ENCODE peak calls at places on chromosomes 3 and 15, in six cellular contexts. Y, L, V, M, I and P are unnamed samples.

GRCh38 chr3:175692256-175692655 is 833.1 kb downstream of the NAALADL2 start:
- DNase-seq in Y (no peak), L (no peak), V (no peak), M (no peak), I (no peak), P (no peak)

GRCh38 chr3:60301142-60301541 is 950.1 kb downstream of the FHIT start:
- DNase-seq in Y (no peak), L (no peak), V (peak; percentile 87), M (no peak), I (peak; percentile 76), P (no peak)

GRCh38 chr15:29268706-29269484 is 727 bp downstream of the NSMCE3 start:
- DNase-seq in Y (no peak), L (no peak), V (peak; percentile 40), M (no peak), I (no peak), P (peak; percentile 39)

GRCh38 chr3:79263423-79263822 is 504.4 kb downstream of the ROBO1 start:
- DNase-seq in Y (no peak), L (no peak), V (peak; percentile 41), M (no peak), I (no peak), P (no peak)

GRCh38 chr15:100880139-100880896 is 687 bp downstream of the ALDH1A3 start:
- DNase-seq in Y (no peak), L (no peak), V (peak; percentile 18), M (no peak), I (no peak), P (peak; percentile 43)

GRCh38 chr3:187641319-187641976 is 28.7 kb downstream of the SST start:
- DNase-seq in Y (no peak), L (no peak), V (no peak), M (no peak), I (no peak), P (no peak)

GRCh38 chr3:187519428-187519890 is 150.7 kb downstream of the SST start:
- DNase-seq in Y (peak; percentile 38), L (no peak), V (no peak), M (no peak), I (no peak), P (no peak)

GRCh38 chr3:36631549-36631948 is 132.8 kb downstream of the DCLK3 start:
- DNase-seq in Y (no peak), L (no peak), V (no peak), M (no peak), I (no peak), P (no peak)

GRCh38 chr3:33186524-33187367 is 31.9 kb downstream of the SUSD5 start:
- DNase-seq in Y (no peak), L (no peak), V (peak; percentile 44), M (no peak), I (no peak), P (no peak)

GRCh38 chr3:120563356-120564022 is 32.6 kb upstream of the NDUFB4 start:
- DNase-seq in Y (no peak), L (no peak), V (no peak), M (no peak), I (no peak), P (no peak)

GRCh38 chr3:23236890-23237289 is 33.8 kb downstream of the UBE2E2 start:
- DNase-seq in Y (no peak), L (no peak), V (no peak), M (no peak), I (no peak), P (no peak)

GRCh38 chr3:157274644-157275137 is 114.7 kb upstream of the CCNL1 start:
- DNase-seq in Y (no peak), L (no peak), V (no peak), M (no peak), I (no peak), P (no peak)

GRCh38 chr15:83063555-83063954 is 3.5 kb downstream of the BTBD1 start:
- DNase-seq in Y (no peak), L (no peak), V (no peak), M (no peak), I (no peak), P (no peak)

GRCh38 chr15:98649621-98649995 is 1.3 kb downstream of the IGF1R start:
- DNase-seq in Y (no peak), L (no peak), V (no peak), M (peak; percentile 38), I (no peak), P (peak; percentile 60)

GRCh38 chr3:122687298-122687697 is 6.7 kb downstream of the PARP14 start:
- DNase-seq in Y (no peak), L (no peak), V (no peak), M (no peak), I (no peak), P (no peak)

GRCh38 chr15:58393196-58393790 is 38.5 kb upstream of the LIPC start:
- DNase-seq in Y (no peak), L (no peak), V (peak; percentile 54), M (no peak), I (no peak), P (no peak)

GRCh38 chr15:63843901-63844317 is 10.2 kb upstream of the HERC1 start:
- DNase-seq in Y (no peak), L (no peak), V (peak; percentile 28), M (no peak), I (no peak), P (no peak)

DNA sequence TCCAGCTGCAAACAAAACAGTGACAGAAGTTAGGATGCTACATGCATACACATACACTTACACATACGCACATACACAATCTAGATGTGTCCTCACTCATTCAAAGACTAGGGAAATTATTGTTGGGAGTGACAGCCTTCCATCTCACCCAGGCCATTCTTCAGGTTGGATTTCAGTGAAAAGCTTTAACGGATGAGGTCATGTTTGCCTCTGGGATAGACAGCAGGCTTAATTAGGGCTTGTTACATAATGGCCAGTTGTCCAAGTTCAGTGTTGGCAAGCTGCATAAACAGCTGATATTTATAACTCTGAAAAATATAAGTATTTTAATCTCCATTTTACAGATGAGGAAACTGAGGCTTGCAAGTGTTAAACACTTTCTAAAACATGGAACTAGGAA is 35.8 kb upstream of the PLOD2 start:
- DNase-seq in Y (no peak), L (no peak), V (no peak), M (no peak), I (no peak), P (no peak)
- TF ChIP-seq CTCF in Y (no peak), L (no peak), V (no peak), M (no peak), I (no peak), P (no peak)

GRCh38 chr3:100257601-100258000 is 3.2 kb upstream of the TBC1D23 start:
- DNase-seq in Y (no peak), L (no peak), V (peak; percentile 58), M (no peak), I (no peak), P (no peak)

GRCh38 chr3:100252006-100252405 is 8.8 kb upstream of the TBC1D23 start:
- DNase-seq in Y (no peak), L (no peak), V (no peak), M (no peak), I (no peak), P (no peak)

GRCh38 chr3:100256724-100257123 is 4.1 kb upstream of the TBC1D23 start:
- DNase-seq in Y (no peak), L (peak; percentile 82), V (no peak), M (no peak), I (no peak), P (no peak)

GRCh38 chr3:100260081-100260684 is 609 bp upstream of the TBC1D23 start:
- DNase-seq in Y (no peak), L (no peak), V (peak; percentile 76), M (peak; percentile 6), I (no peak), P (no peak)

GRCh38 chr3:100254168-100254777 is 6.5 kb upstream of the TBC1D23 start:
- DNase-seq in Y (no peak), L (no peak), V (peak; percentile 88), M (peak; percentile 55), I (peak; percentile 59), P (peak; percentile 57)
- TF ChIP-seq CTCF in Y (peak; percentile 77), L (peak; percentile 78), V (peak; percentile 93), M (peak; percentile 82), I (peak; percentile 81), P (peak; percentile 44)

GRCh38 chr3:137972401-137972800 is 37.6 kb upstream of the CLDN18 start:
- DNase-seq in Y (no peak), L (no peak), V (no peak), M (no peak), I (no peak), P (no peak)

DNA sequence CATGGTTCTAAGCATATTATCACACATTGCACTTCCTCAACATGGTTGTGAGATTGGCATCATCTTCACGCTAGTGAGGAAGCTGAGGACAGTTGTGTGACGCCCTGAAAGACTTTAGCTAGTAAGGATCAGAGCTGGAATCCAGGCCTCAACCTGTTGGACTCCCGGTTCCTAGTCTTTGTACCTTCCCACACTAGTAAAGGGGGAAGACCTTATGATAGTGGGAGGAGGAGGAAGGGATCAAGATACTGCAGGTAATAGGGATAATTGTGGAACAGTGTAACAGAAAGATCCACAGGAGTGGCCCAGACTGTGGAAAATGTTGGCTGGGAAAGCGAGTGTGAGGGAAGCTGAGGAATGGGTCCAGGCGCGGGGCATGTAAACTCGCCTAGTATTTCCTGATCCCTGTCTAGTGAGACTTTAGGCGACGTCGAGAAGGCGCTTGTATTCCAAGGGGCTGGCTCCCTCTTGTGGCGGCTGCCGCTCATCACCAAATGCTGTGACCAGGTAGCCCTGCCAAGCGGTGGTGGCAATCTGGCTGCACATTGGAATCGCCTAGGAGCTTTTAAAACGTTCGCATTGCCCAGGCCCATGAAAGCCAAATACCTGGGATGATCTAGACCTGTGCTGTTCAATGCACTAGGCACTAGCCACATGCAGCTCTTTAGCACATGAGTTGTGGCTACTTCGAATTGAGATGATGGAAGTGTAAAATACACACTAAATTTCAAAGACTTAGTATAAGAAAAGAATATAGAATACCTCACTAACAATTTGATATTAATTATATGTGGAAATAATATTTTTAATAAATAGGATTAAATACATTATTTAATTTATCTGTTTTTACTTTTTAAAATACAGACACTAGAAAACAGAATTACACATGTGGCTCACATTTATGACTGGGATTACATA is 38.8 kb upstream of the CLDN18 start:
- DNase-seq in Y (no peak), L (peak; percentile 25), V (peak; percentile 72), M (peak; percentile 87), I (peak; percentile 20), P (peak; percentile 64)
- TF ChIP-seq CTCF in Y (peak; percentile 98), L (peak; percentile 92), V (peak; percentile 95), M (peak; percentile 95), I (peak; percentile 94), P (peak; percentile 76)

GRCh38 chr15:88491158-88491557 is 23.6 kb downstream of the MRPS11 start:
- DNase-seq in Y (no peak), L (no peak), V (no peak), M (no peak), I (no peak), P (no peak)

GRCh38 chr15:88487176-88487795 is 19.8 kb downstream of the MRPS11 start:
- DNase-seq in Y (no peak), L (no peak), V (no peak), M (no peak), I (no peak), P (no peak)

GRCh38 chr15:88487796-88488523 is 20.5 kb downstream of the MRPS11 start:
- DNase-seq in Y (no peak), L (no peak), V (no peak), M (no peak), I (no peak), P (no peak)

GRCh38 chr15:88490036-88490435 is 22.5 kb downstream of the MRPS11 start:
- DNase-seq in Y (no peak), L (no peak), V (no peak), M (no peak), I (no peak), P (no peak)

DNA sequence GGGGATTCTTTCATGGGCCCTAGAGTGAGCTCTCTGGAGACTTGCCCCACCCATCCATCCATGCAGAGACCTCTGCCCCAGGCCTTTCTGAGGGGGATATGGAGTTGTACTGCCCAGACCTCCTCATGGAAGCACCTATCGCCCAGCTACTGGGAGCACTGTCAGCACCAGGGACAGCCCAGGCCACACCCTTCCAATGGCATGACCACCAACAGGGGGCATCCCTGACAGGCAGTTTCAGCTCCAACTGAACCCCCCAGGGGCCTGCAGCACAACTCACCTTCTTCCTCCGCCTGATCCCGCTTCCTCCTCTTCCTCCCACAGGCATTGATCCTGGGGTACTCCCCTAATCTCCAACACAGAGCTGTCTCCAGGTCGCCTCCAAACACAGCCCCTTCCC is 21.8 kb downstream of the MRPS11 start:
- DNase-seq in Y (no peak), L (no peak), V (no peak), M (no peak), I (no peak), P (no peak)
- TF ChIP-seq CTCF in Y (no peak), L (peak; percentile 16), V (peak; percentile 11), M (no peak), I (no peak), P (no peak)